ENCODE peak calls at places on chromosomes 6 and 20, in four cellular contexts. K, Y, N and U are unnamed samples.

GRCh38 chr6:24273471-24273870 is 84.4 kb downstream of the DCDC2 start:
- DNase-seq in K (peak; percentile 21), Y (peak; percentile 4), N (no peak), U (peak; percentile 4)

GRCh38 chr20:1805161-1805581 is 90.0 kb upstream of the SIRPA start:
- DNase-seq in Y (no peak), N (no peak), K (no peak), U (no peak)

GRCh38 chr20:53510266-53510665 is 83.4 kb downstream of the ZNF217 start:
- DNase-seq in Y (no peak), N (no peak), K (no peak), U (no peak)

GRCh38 chr6:33761922-33762629 is 15.4 kb upstream of the IP6K3 start:
- DNase-seq in Y (no peak), K (no peak), N (peak; percentile 73), U (peak; percentile 84)

GRCh38 chr6:19327684-19328083 is 509.5 kb upstream of the ID4 start:
- DNase-seq in K (no peak), Y (no peak), N (no peak), U (no peak)

GRCh38 chr6:144637535-144637934 is 352.4 kb downstream of the UTRN start:
- DNase-seq in Y (no peak), K (no peak), N (no peak), U (no peak)

GRCh38 chr6:13702809-13703302 is 8.8 kb downstream of the RANBP9 start:
- DNase-seq in N (no peak), K (no peak), Y (no peak), U (no peak)

GRCh38 chr20:47326718-47327137 is 29.8 kb downstream of the ZMYND8 start:
- DNase-seq in N (no peak), Y (no peak), K (no peak), U (peak; percentile 64)

GRCh38 chr20:24873015-24873620 is 76.0 kb upstream of the CST7 start:
- DNase-seq in N (no peak), Y (no peak), K (no peak), U (no peak)

GRCh38 chr20:44004306-44004915 is 89.8 kb downstream of the TOX2 start:
- DNase-seq in Y (no peak), N (no peak), K (no peak), U (no peak)

GRCh38 chr6:119348308-119349040 is 1.1 kb downstream of the MAN1A1 start:
- DNase-seq in N (peak; percentile 26), Y (no peak), K (no peak), U (peak; percentile 48)

GRCh38 chr6:148885154-148885870 is 138.5 kb downstream of the UST start:
- DNase-seq in N (no peak), K (peak; percentile 52), Y (no peak), U (peak; percentile 79)

GRCh38 chr6:36691612-36692011 is 6.0 kb upstream of the RAB44 start:
- DNase-seq in K (no peak), N (no peak), Y (no peak), U (no peak)

GRCh38 chr6:73969982-73970960 is 274.3 kb downstream of the CD109 start:
- DNase-seq in Y (peak; percentile 30), K (no peak), N (no peak), U (peak; percentile 71)

GRCh38 chr6:21593927-21594421 is 423 bp downstream of the SOX4 start:
- DNase-seq in N (peak; percentile 34), K (no peak), Y (no peak), U (peak; percentile 78)

GRCh38 chr20:47262365-47263013 is 94.0 kb downstream of the ZMYND8 start:
- DNase-seq in K (no peak), N (no peak), Y (no peak), U (peak; percentile 50)

GRCh38 chr6:42368156-42368555 is 83.6 kb downstream of the TRERF1 start:
- DNase-seq in Y (no peak), K (no peak), N (no peak), U (no peak)

GRCh38 chr6:14228571-14228970 is 111.0 kb downstream of the CD83 start:
- DNase-seq in N (no peak), Y (peak; percentile 67), K (peak; percentile 77), U (peak; percentile 88)

GRCh38 chr6:57216235-57217101 is 5.6 kb downstream of the RAB23 start:
- DNase-seq in K (no peak), Y (no peak), N (peak; percentile 35), U (no peak)

GRCh38 chr6:72461144-72461543 is 160.7 kb upstream of the KCNQ5 start:
- DNase-seq in K (no peak), Y (peak; percentile 9), N (no peak), U (peak; percentile 32)

GRCh38 chr20:15507151-15507550 is 1066.1 kb downstream of the KIF16B start:
- DNase-seq in N (no peak), K (no peak), Y (no peak), U (no peak)

GRCh38 chr6:129785081-129785755 is 75.2 kb upstream of the ARHGAP18 start:
- DNase-seq in Y (no peak), N (no peak), K (no peak), U (peak; percentile 60)

GRCh38 chr6:27468334-27468733 is 4.6 kb downstream of the ZNF184 start:
- DNase-seq in K (no peak), N (no peak), Y (no peak), U (peak; percentile 30)
- H3K4me3 ChIP-seq in K (no peak overlapping the region), N (no peak overlapping the region), Y (no peak overlapping the region), U (no peak overlapping the region)

DNA sequence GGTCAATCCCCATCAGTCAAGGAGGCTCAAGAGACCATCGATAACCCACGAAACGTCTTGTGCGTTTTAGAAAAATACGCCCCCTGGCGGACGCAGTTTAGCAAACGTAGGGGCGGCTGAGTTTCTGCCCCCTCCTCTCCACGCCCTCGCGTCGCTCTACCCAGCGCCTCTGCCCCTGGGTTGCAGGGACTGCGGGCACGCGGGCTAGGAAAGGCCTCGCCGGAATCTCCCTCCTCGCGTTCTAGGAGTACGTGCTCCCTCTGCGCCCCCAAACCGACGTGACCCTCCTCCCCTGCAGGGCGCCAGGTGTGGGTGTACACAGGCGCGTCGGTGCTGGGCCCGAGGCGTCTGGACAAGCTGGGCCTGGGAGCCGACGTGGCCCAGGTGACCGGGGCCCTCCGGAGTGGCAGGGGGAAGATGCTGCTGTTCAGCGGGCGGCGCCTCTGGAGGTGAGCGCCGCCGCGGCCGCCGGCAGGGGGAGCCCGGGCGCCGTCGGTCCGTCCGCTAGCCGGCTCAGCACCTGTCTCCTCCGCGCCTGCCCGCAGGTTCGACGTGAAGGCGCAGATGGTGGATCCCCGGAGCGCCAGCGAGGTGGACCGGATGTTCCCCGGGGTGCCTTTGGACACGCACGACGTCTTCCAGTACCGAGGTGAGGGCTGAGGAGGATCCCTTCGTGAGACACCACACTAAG is 5.3 kb downstream of the MMP9 start:
- DNase-seq in K (no peak), N (peak; percentile 68), Y (no peak), U (no peak)
- H3K4me3 ChIP-seq in K (no peak overlapping the region), N (no peak overlapping the region), Y (no peak overlapping the region), U (no peak overlapping the region)

GRCh38 chr20:58843128-58843556 is 7.6 kb downstream of the GNAS-AS1 start:
- DNase-seq in K (no peak), N (no peak), Y (no peak), U (no peak)

GRCh38 chr20:58840816-58841538 is 9.7 kb downstream of the GNAS-AS1 start:
- DNase-seq in N (no peak), Y (no peak), K (no peak), U (no peak)

GRCh38 chr20:58839991-58840747 is 10.5 kb downstream of the GNAS-AS1 start:
- DNase-seq in Y (no peak), N (no peak), K (no peak), U (no peak)

GRCh38 chr20:58841539-58842264 is 9.0 kb downstream of the GNAS-AS1 start:
- DNase-seq in K (no peak), N (no peak), Y (no peak), U (no peak)

GRCh38 chr20:58842276-58842675 is 8.4 kb downstream of the GNAS-AS1 start:
- DNase-seq in N (no peak), Y (no peak), K (no peak), U (no peak)
- H3K4me3 ChIP-seq in N (no peak overlapping the region), Y (no peak overlapping the region), K (no peak overlapping the region), U (no peak overlapping the region)

GRCh38 chr6:158764941-158765340 is 54.2 kb downstream of the EZR start:
- DNase-seq in K (no peak), Y (no peak), N (no peak), U (no peak)

GRCh38 chr6:158764188-158764849 is 54.8 kb downstream of the EZR start:
- DNase-seq in K (no peak), N (no peak), Y (no peak), U (no peak)

GRCh38 chr6:158761746-158762145 is 57.4 kb downstream of the EZR start:
- DNase-seq in N (no peak), K (no peak), Y (no peak), U (no peak)

GRCh38 chr6:158762787-158763439 is 56.3 kb downstream of the EZR start:
- DNase-seq in N (no peak), K (no peak), Y (no peak), U (no peak)

DNA sequence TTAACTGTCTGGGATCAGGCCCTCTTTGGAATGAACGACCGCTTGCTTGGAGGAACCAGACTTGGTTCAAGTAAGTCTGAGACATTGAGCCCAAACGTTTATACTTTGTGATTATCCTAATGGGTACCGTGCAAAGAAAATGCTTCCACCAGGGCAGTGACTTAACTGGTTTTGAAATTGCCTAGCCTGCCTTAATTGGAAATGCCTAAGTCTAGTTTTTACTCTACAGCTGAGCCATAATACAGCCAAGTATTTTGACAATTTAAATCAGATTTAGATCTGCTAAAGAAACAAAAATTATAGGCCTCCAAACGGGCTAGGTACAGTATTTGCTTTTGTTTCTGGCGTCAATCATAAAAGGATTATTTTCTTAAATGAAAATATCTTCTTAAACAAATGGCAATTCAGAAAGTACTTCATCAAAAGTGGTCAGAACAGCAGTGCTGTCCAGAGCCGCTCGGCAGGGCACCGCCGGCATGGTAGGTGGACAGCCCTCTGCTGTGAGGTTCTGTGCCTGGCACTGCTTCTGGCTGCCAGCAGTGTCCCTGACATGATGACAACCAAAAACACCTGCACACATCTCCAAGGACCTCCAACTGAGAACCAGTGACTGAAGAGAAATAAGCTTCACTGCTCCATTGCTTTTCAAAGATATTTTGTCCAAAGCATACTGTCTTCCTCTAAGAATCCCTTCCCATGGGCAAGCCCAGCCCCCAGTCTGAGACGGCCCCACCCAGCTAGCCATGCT is 55.6 kb downstream of the EZR start:
- DNase-seq in N (no peak), K (no peak), Y (no peak), U (no peak)
- H3K4me3 ChIP-seq in N (no peak overlapping the region), K (no peak overlapping the region), Y (no peak overlapping the region), U (no peak overlapping the region)

GRCh38 chr6:77715588-77715987 is 62.7 kb downstream of the MEI4 start:
- DNase-seq in K (no peak), Y (no peak), N (no peak), U (no peak)
- H3K4me3 ChIP-seq in K (no peak overlapping the region), Y (no peak overlapping the region), N (no peak overlapping the region), U (no peak overlapping the region)

GRCh38 chr6:39931607-39932006 is 2.7 kb downstream of the MOCS1 start:
- DNase-seq in K (no peak), N (no peak), Y (no peak), U (no peak)

GRCh38 chr6:39932386-39932785 is 1.9 kb downstream of the MOCS1 start:
- DNase-seq in K (no peak), N (no peak), Y (no peak), U (no peak)

GRCh38 chr6:39936857-39937256 is 2.6 kb upstream of the MOCS1 start:
- DNase-seq in Y (no peak), K (no peak), N (no peak), U (no peak)

GRCh38 chr6:39933669-39934059 is 598 bp downstream of the MOCS1 start:
- DNase-seq in K (no peak), Y (no peak), N (no peak), U (no peak)

GRCh38 chr6:39934060-39934757 is at the start of gene MOCS1:
- DNase-seq in N (peak; percentile 84), Y (no peak), K (no peak), U (peak; percentile 67)
- H3K4me3 ChIP-seq in N (peak within 1 kb of the TSS; percentile 83), Y (peak within 1 kb of the TSS; percentile 79), K (peak within 1 kb of the TSS; percentile 70), U (peak within 1 kb of the TSS; percentile 70)